ENCODE peak calls at places on chromosomes 5 and 9, in ten cellular contexts. C is renal cortical epithelial cell; Y is KBM-7; R is progenitor cell of endocrine pancreas; A is NCI-H345; Q is heart right ventricle; D is activated effector memory CD4-positive, alpha-beta T cell treated with Interleukin-2 at 50 U/mL for 16 hours; Z is mucosa of descending colon; J is NCI-H524 treated with DMSO at 0.1 percent for 48 hours; K is RPMI8226. X is an unnamed sample.

GRCh38 chr5:113163328-113163727 is 186.7 kb downstream of the DCP2 start:
- DNase-seq in Z (no peak), Y (no peak), J (no peak), R (no peak), Q (no peak), K (no peak), D (no peak), A (no peak), C (peak), X (no peak)

GRCh38 chr5:92519717-92520632 is 1061.0 kb downstream of the NR2F1-AS1 start:
- DNase-seq in R (no peak), Y (no peak), K (no peak), Z (no peak), C (no peak), A (peak), D (no peak), Q (no peak), J (no peak), X (no peak)

GRCh38 chr9:96392263-96392662 is 8.8 kb upstream of the SLC35D2 start:
- DNase-seq in A (no peak), J (no peak), Y (no peak), Q (no peak), K (no peak), D (no peak), Z (no peak), C (no peak), R (no peak), X (no peak)

GRCh38 chr5:54990751-54991349 is 5.5 kb upstream of the ESM1 start:
- DNase-seq in Y (no peak), J (no peak), C (peak), D (no peak), Z (no peak), K (no peak), R (no peak), Q (no peak), A (no peak), X (no peak)

GRCh38 chr5:168978015-168978414 is 322.9 kb downstream of the SLIT3 start:
- DNase-seq in Q (no peak), K (no peak), R (no peak), D (no peak), C (peak), J (no peak), A (no peak), Z (no peak), Y (no peak), X (no peak)

GRCh38 chr5:86143837-86144236 is 473.9 kb upstream of the COX7C start:
- DNase-seq in J (no peak), Y (no peak), R (no peak), D (no peak), K (no peak), Q (peak), Z (peak), A (no peak), C (no peak), X (peak)

GRCh38 chr5:117594165-117594564 is 1019.5 kb upstream of the SEMA6A start:
- DNase-seq in Q (no peak), A (no peak), K (no peak), J (no peak), R (no peak), Y (no peak), C (no peak), D (no peak), Z (no peak), X (peak)

GRCh38 chr9:120868676-120869359 is 8.2 kb downstream of the PHF19 start:
- DNase-seq in J (no peak), A (peak), Z (peak), Y (peak), D (peak), K (peak), Q (peak), R (peak), C (peak), X (peak)

GRCh38 chr5:99122976-99123375 is 194.2 kb upstream of the CHD1 start:
- DNase-seq in Q (no peak), A (no peak), Y (no peak), D (no peak), Z (no peak), R (no peak), K (no peak), C (peak), J (no peak), X (no peak)